ENCODE peak calls at places on chromosomes 16 and 17, in ten cellular contexts. F, G, B, O, X, V, H, R, K and D are unnamed samples.

GRCh38 chr17:1053661-1054360 is 56.9 kb downstream of the TIMM22 start:
- DNase-seq in G (no peak), K (no peak), V (no peak), R (no peak), O (peak; percentile 70), F (no peak), B (no peak), H (no peak), X (no peak), D (peak; percentile 51)

GRCh38 chr16:79698341-79698753 is 97.8 kb upstream of the MAF start:
- DNase-seq in B (no peak), K (peak; percentile 54), X (no peak), H (no peak), R (no peak), V (peak; percentile 67), O (peak; percentile 72), F (no peak), G (no peak), D (peak; percentile 69)

GRCh38 chr17:70699408-70699807 is 530.1 kb downstream of the KCNJ2 start:
- DNase-seq in H (no peak), V (no peak), K (no peak), G (no peak), F (no peak), O (no peak), X (no peak), R (no peak), B (no peak), D (no peak)

GRCh38 chr17:62720126-62720850 is 87.8 kb downstream of the MARCHF10 start:
- DNase-seq in G (no peak), X (no peak), O (no peak), F (no peak), H (peak; percentile 33), K (no peak), B (no peak), R (no peak), V (no peak), D (no peak)

GRCh38 chr16:89737341-89738071 is 16.2 kb downstream of the ZNF276 start:
- DNase-seq in F (peak; percentile 75), V (no peak), B (no peak), G (no peak), R (no peak), H (no peak), K (no peak), O (no peak), X (no peak), D (no peak)

GRCh38 chr17:51508048-51508447 is 247.7 kb downstream of the UTP18 start:
- DNase-seq in F (no peak), G (no peak), R (no peak), V (no peak), H (no peak), X (no peak), O (no peak), B (no peak), K (no peak), D (no peak)

GRCh38 chr16:5526826-5527225 is 429.2 kb upstream of the EEF2KMT start:
- DNase-seq in K (no peak), O (no peak), V (no peak), X (no peak), B (no peak), H (no peak), G (no peak), R (no peak), F (no peak), D (no peak)

GRCh38 chr17:79830763-79831366 is 8.4 kb downstream of the CBX4 start:
- DNase-seq in H (no peak), V (no peak), R (no peak), B (no peak), G (no peak), F (no peak), K (no peak), X (peak; percentile 26), O (no peak), D (no peak)

GRCh38 chr17:77470800-77471733 is 330.3 kb downstream of the SEC14L1 start:
- DNase-seq in B (no peak), V (no peak), R (no peak), K (peak; percentile 80), G (no peak), X (no peak), H (peak; percentile 66), F (no peak), O (peak; percentile 90), D (peak; percentile 70)

GRCh38 chr17:61774724-61775123 is 88.6 kb downstream of the BRIP1 start:
- DNase-seq in O (no peak), X (no peak), V (no peak), G (no peak), H (no peak), R (no peak), K (no peak), F (no peak), B (no peak), D (no peak)

GRCh38 chr17:69358688-69359596 is 32.0 kb upstream of the ABCA5 start:
- DNase-seq in B (no peak), K (no peak), O (no peak), V (no peak), G (no peak), F (no peak), H (peak; percentile 61), X (no peak), R (no peak), D (no peak)

GRCh38 chr17:7211512-7212277 is 7.9 kb downstream of the DLG4 start:
- DNase-seq in X (no peak), G (no peak), O (peak; percentile 63), R (no peak), V (no peak), F (no peak), H (peak; percentile 52), K (peak; percentile 12), B (no peak), D (no peak)

GRCh38 chr17:78808106-78808635 is 26.1 kb upstream of the CYTH1 start:
- DNase-seq in X (no peak), G (no peak), O (no peak), F (no peak), V (no peak), R (no peak), H (no peak), B (no peak), K (no peak), D (no peak)

GRCh38 chr16:74748710-74749073 is 25.9 kb downstream of the FA2H start:
- DNase-seq in V (no peak), B (no peak), F (no peak), R (no peak), X (no peak), G (no peak), H (no peak), K (no peak), O (no peak), D (no peak)

GRCh38 chr17:45651145-45651713 is 132.9 kb upstream of the CRHR1 start:
- DNase-seq in G (no peak), K (no peak), R (no peak), V (no peak), X (no peak), B (no peak), O (no peak), F (no peak), H (no peak), D (no peak)

GRCh38 chr17:70492368-70492767 is 323.0 kb downstream of the KCNJ2 start:
- DNase-seq in R (no peak), V (no peak), O (no peak), X (no peak), F (no peak), H (no peak), B (no peak), G (no peak), K (no peak), D (no peak)

GRCh38 chr16:72427001-72427785 is 255.2 kb upstream of the PMFBP1 start:
- DNase-seq in F (no peak), H (no peak), G (no peak), O (no peak), V (no peak), B (no peak), X (no peak), K (no peak), R (no peak), D (no peak)

DNA sequence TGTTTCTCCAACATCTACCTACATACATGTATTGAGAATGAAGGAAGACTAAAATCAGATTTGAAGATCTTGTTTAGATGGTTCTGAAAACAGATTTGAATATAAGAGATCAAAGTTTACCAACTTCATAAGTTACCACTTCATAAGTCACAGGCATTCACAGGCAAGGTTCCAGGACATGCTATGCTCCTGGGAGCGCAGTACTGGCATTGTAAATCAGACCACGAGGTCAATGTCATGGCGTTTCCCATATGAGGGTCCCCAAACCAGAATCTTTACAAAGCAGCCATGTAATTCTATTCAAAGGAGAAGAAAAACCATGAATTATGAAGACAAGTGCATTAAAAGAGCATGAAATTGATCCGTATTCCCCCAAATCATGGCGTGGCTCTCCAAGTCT is 3.0 kb downstream of the CDH11 start:
- DNase-seq in B (no peak), F (no peak), R (no peak), X (no peak), H (no peak), V (no peak), O (no peak), K (no peak), G (no peak), D (no peak)
- H3K4me3 ChIP-seq in B (no peak overlapping the region), F (no peak overlapping the region), R (no peak overlapping the region), X (no peak overlapping the region), H (peak overlapping the region; percentile 93), V (no peak overlapping the region), O (no peak overlapping the region), K (no peak overlapping the region), G (no peak overlapping the region), D (no peak overlapping the region)

DNA sequence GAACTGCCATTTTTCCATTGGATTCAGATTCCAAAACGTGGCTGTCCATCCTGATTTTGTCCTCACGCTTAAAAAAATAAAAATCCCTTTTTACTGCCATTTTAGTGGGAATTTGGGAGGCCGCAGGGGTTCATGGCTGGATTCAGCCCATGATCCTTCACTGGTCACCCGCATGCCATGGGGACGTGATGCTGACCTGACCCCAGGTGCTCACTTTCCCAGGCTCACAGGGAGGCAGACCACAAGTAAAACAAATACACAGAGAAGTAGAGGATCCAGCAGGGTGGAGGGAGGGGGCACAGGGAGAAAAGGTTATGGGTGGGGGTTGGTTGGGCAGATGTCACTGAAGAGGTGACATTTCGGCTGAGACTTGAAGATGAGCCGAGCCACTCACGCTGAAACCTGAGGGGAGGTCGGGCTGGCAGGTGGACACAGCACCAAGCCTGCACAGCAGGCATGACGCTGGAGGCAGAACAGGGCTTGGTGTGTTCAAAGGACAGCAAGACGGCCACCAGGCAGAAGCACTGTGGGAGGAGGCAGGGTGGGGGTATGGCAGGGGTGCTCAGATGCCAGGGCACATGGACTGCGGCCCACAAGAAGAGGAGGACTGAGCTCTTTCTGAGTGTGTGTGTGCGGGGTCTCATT is 10.7 kb downstream of the COX4I1 start:
- DNase-seq in F (no peak), O (peak; percentile 47), X (peak; percentile 65), V (no peak), B (no peak), H (no peak), K (no peak), R (peak; percentile 55), G (no peak), D (no peak)
- H3K4me1 ChIP-seq in F (no peaks in the 10 kb centered on the region), O (no peaks in the 10 kb centered on the region), X (peaks cover 13% of the 10 kb centered on the region), V (no peaks in the 10 kb centered on the region), B (no peaks in the 10 kb centered on the region), H (peaks cover 4% of the 10 kb centered on the region), K (peaks cover 3% of the 10 kb centered on the region), R (no peaks in the 10 kb centered on the region), G (no peaks in the 10 kb centered on the region), D (no peaks in the 10 kb centered on the region)

GRCh38 chr17:60421273-60422161 is 772 bp upstream of the CHCT1 start:
- DNase-seq in X (peak; percentile 69), B (no peak), G (peak; percentile 77), K (peak; percentile 68), R (peak; percentile 87), H (peak; percentile 89), V (peak; percentile 66), F (peak; percentile 52), O (peak; percentile 89), D (peak; percentile 56)
- H3K4me3 ChIP-seq in X (peak overlapping the region; percentile 17), B (peak overlapping the region; percentile 79), G (peak overlapping the region; percentile 61), K (peak overlapping the region; percentile 67), R (peak overlapping the region; percentile 46), H (peak overlapping the region; percentile 59), V (peak overlapping the region; percentile 57), F (peak overlapping the region; percentile 63), O (peak overlapping the region; percentile 64), D (peak overlapping the region; percentile 36)

GRCh38 chr17:40539711-40540411 is 25.4 kb downstream of the CCR7 start:
- DNase-seq in X (no peak), F (no peak), B (no peak), O (peak; percentile 41), G (no peak), H (no peak), V (no peak), K (no peak), R (no peak), D (no peak)
- H3K4me1 ChIP-seq in X (peaks cover 51% of the 10 kb centered on the region), F (peaks cover 64% of the 10 kb centered on the region), B (peaks cover 81% of the 10 kb centered on the region), O (peaks cover 55% of the 10 kb centered on the region), G (peaks cover 21% of the 10 kb centered on the region), H (no peaks in the 10 kb centered on the region), V (peaks cover 91% of the 10 kb centered on the region), K (peaks cover 94% of the 10 kb centered on the region), R (no peaks in the 10 kb centered on the region), D (peaks cover 85% of the 10 kb centered on the region)